ENCODE peak calls at places on chromosomes 16 and 17, in five cellular contexts. One of them, this sample, is unnamed.

GRCh38 chr16:70761656-70762055 is 39.3 kb downstream of the VAC14 start:
- DNase-seq in activated naive CD4-positive, alpha-beta T cell treated with anti-CD3 and anti-CD28 coated beads, Interleukin-2, amount 50 U/mL, for 16 hours: no peak
- DNase-seq in GM10248: no peak
- DNase-seq in effector memory CD4-positive, alpha-beta T cell: no peak
- DNase-seq in astrocyte of the spinal cord: no peak
- DNase-seq in this sample: no peak

GRCh38 chr17:67520282-67520906 is 143.3 kb downstream of the PITPNC1 start:
- DNase-seq in activated naive CD4-positive, alpha-beta T cell treated with anti-CD3 and anti-CD28 coated beads, Interleukin-2, amount 50 U/mL, for 16 hours: no peak
- DNase-seq in GM10248: no peak
- DNase-seq in effector memory CD4-positive, alpha-beta T cell: no peak
- DNase-seq in astrocyte of the spinal cord: peak
- DNase-seq in this sample: peak

GRCh38 chr16:85687651-85688471 is 893 bp downstream of the GINS2 start:
- DNase-seq in activated naive CD4-positive, alpha-beta T cell treated with anti-CD3 and anti-CD28 coated beads, Interleukin-2, amount 50 U/mL, for 16 hours: peak
- DNase-seq in GM10248: no peak
- DNase-seq in effector memory CD4-positive, alpha-beta T cell: no peak
- DNase-seq in astrocyte of the spinal cord: no peak
- DNase-seq in this sample: no peak

GRCh38 chr17:37702605-37703004 is 42.3 kb downstream of the HNF1B start:
- DNase-seq in activated naive CD4-positive, alpha-beta T cell treated with anti-CD3 and anti-CD28 coated beads, Interleukin-2, amount 50 U/mL, for 16 hours: no peak
- DNase-seq in GM10248: no peak
- DNase-seq in effector memory CD4-positive, alpha-beta T cell: no peak
- DNase-seq in astrocyte of the spinal cord: peak
- DNase-seq in this sample: no peak

GRCh38 chr17:39870776-39871175 is 2.8 kb downstream of the ZPBP2 start:
- DNase-seq in activated naive CD4-positive, alpha-beta T cell treated with anti-CD3 and anti-CD28 coated beads, Interleukin-2, amount 50 U/mL, for 16 hours: no peak
- DNase-seq in GM10248: no peak
- DNase-seq in effector memory CD4-positive, alpha-beta T cell: no peak
- DNase-seq in astrocyte of the spinal cord: no peak
- DNase-seq in this sample: no peak

GRCh38 chr17:35345926-35346771 is 27.3 kb downstream of the SLFN11 start:
- DNase-seq in activated naive CD4-positive, alpha-beta T cell treated with anti-CD3 and anti-CD28 coated beads, Interleukin-2, amount 50 U/mL, for 16 hours: no peak
- DNase-seq in GM10248: peak
- DNase-seq in effector memory CD4-positive, alpha-beta T cell: peak
- DNase-seq in astrocyte of the spinal cord: peak
- DNase-seq in this sample: no peak

GRCh38 chr16:29021471-29021870 is 36.6 kb downstream of the LAT start:
- DNase-seq in activated naive CD4-positive, alpha-beta T cell treated with anti-CD3 and anti-CD28 coated beads, Interleukin-2, amount 50 U/mL, for 16 hours: peak
- DNase-seq in GM10248: no peak
- DNase-seq in effector memory CD4-positive, alpha-beta T cell: no peak
- DNase-seq in astrocyte of the spinal cord: no peak
- DNase-seq in this sample: no peak

GRCh38 chr17:76909971-76910760 is 42.0 kb downstream of the MGAT5B start:
- DNase-seq in activated naive CD4-positive, alpha-beta T cell treated with anti-CD3 and anti-CD28 coated beads, Interleukin-2, amount 50 U/mL, for 16 hours: peak
- DNase-seq in GM10248: peak
- DNase-seq in effector memory CD4-positive, alpha-beta T cell: no peak
- DNase-seq in astrocyte of the spinal cord: peak
- DNase-seq in this sample: peak

GRCh38 chr17:73719588-73720071 is 75.4 kb upstream of the SDK2 start:
- DNase-seq in activated naive CD4-positive, alpha-beta T cell treated with anti-CD3 and anti-CD28 coated beads, Interleukin-2, amount 50 U/mL, for 16 hours: no peak
- DNase-seq in GM10248: no peak
- DNase-seq in effector memory CD4-positive, alpha-beta T cell: no peak
- DNase-seq in astrocyte of the spinal cord: no peak
- DNase-seq in this sample: no peak

GRCh38 chr16:66273644-66274334 is 92.7 kb upstream of the CDH5 start:
- DNase-seq in activated naive CD4-positive, alpha-beta T cell treated with anti-CD3 and anti-CD28 coated beads, Interleukin-2, amount 50 U/mL, for 16 hours: no peak
- DNase-seq in GM10248: no peak
- DNase-seq in effector memory CD4-positive, alpha-beta T cell: no peak
- DNase-seq in astrocyte of the spinal cord: peak
- DNase-seq in this sample: no peak

GRCh38 chr17:15335446-15335845 is 6.0 kb downstream of the TEKT3 start:
- DNase-seq in activated naive CD4-positive, alpha-beta T cell treated with anti-CD3 and anti-CD28 coated beads, Interleukin-2, amount 50 U/mL, for 16 hours: no peak
- DNase-seq in GM10248: no peak
- DNase-seq in effector memory CD4-positive, alpha-beta T cell: no peak
- DNase-seq in astrocyte of the spinal cord: no peak
- DNase-seq in this sample: no peak

GRCh38 chr16:12673466-12673865 is 130.2 kb downstream of the CPPED1 start:
- DNase-seq in activated naive CD4-positive, alpha-beta T cell treated with anti-CD3 and anti-CD28 coated beads, Interleukin-2, amount 50 U/mL, for 16 hours: no peak
- DNase-seq in GM10248: no peak
- DNase-seq in effector memory CD4-positive, alpha-beta T cell: no peak
- DNase-seq in astrocyte of the spinal cord: no peak
- DNase-seq in this sample: no peak

GRCh38 chr16:87954826-87955225 is 3.6 kb downstream of the BANP start:
- DNase-seq in activated naive CD4-positive, alpha-beta T cell treated with anti-CD3 and anti-CD28 coated beads, Interleukin-2, amount 50 U/mL, for 16 hours: no peak
- DNase-seq in GM10248: no peak
- DNase-seq in effector memory CD4-positive, alpha-beta T cell: no peak
- DNase-seq in astrocyte of the spinal cord: no peak
- DNase-seq in this sample: no peak

GRCh38 chr16:87541004-87541881 is 48.4 kb upstream of the ZCCHC14 start:
- DNase-seq in activated naive CD4-positive, alpha-beta T cell treated with anti-CD3 and anti-CD28 coated beads, Interleukin-2, amount 50 U/mL, for 16 hours: no peak
- DNase-seq in GM10248: no peak
- DNase-seq in effector memory CD4-positive, alpha-beta T cell: no peak
- DNase-seq in astrocyte of the spinal cord: peak
- DNase-seq in this sample: no peak

GRCh38 chr17:58279016-58279671 is 1.6 kb downstream of the MPO start:
- DNase-seq in activated naive CD4-positive, alpha-beta T cell treated with anti-CD3 and anti-CD28 coated beads, Interleukin-2, amount 50 U/mL, for 16 hours: no peak
- DNase-seq in GM10248: no peak
- DNase-seq in effector memory CD4-positive, alpha-beta T cell: no peak
- DNase-seq in astrocyte of the spinal cord: peak
- DNase-seq in this sample: no peak

GRCh38 chr16:14454391-14454790 is 175.7 kb downstream of the PARN start:
- DNase-seq in activated naive CD4-positive, alpha-beta T cell treated with anti-CD3 and anti-CD28 coated beads, Interleukin-2, amount 50 U/mL, for 16 hours: no peak
- DNase-seq in GM10248: no peak
- DNase-seq in effector memory CD4-positive, alpha-beta T cell: no peak
- DNase-seq in astrocyte of the spinal cord: peak
- DNase-seq in this sample: no peak

GRCh38 chr17:77124192-77124908 is 16.4 kb upstream of the SEC14L1 start:
- DNase-seq in activated naive CD4-positive, alpha-beta T cell treated with anti-CD3 and anti-CD28 coated beads, Interleukin-2, amount 50 U/mL, for 16 hours: no peak
- DNase-seq in GM10248: no peak
- DNase-seq in effector memory CD4-positive, alpha-beta T cell: no peak
- DNase-seq in astrocyte of the spinal cord: peak
- DNase-seq in this sample: no peak

GRCh38 chr17:17416007-17416399 is 60.8 kb upstream of the MED9 start:
- DNase-seq in activated naive CD4-positive, alpha-beta T cell treated with anti-CD3 and anti-CD28 coated beads, Interleukin-2, amount 50 U/mL, for 16 hours: no peak
- DNase-seq in GM10248: no peak
- DNase-seq in effector memory CD4-positive, alpha-beta T cell: no peak
- DNase-seq in astrocyte of the spinal cord: peak
- DNase-seq in this sample: peak

GRCh38 chr17:3827124-3827773 is 18.8 kb downstream of the NCBP3 start:
- DNase-seq in activated naive CD4-positive, alpha-beta T cell treated with anti-CD3 and anti-CD28 coated beads, Interleukin-2, amount 50 U/mL, for 16 hours: peak
- DNase-seq in GM10248: peak
- DNase-seq in effector memory CD4-positive, alpha-beta T cell: peak
- DNase-seq in astrocyte of the spinal cord: peak
- DNase-seq in this sample: peak

GRCh38 chr17:72110953-72111339 is 9.9 kb upstream of the SOX9 start:
- DNase-seq in activated naive CD4-positive, alpha-beta T cell treated with anti-CD3 and anti-CD28 coated beads, Interleukin-2, amount 50 U/mL, for 16 hours: no peak
- DNase-seq in GM10248: no peak
- DNase-seq in effector memory CD4-positive, alpha-beta T cell: no peak
- DNase-seq in astrocyte of the spinal cord: no peak
- DNase-seq in this sample: no peak

GRCh38 chr16:88972349-88972748 is 4.7 kb downstream of the CBFA2T3 start:
- DNase-seq in activated naive CD4-positive, alpha-beta T cell treated with anti-CD3 and anti-CD28 coated beads, Interleukin-2, amount 50 U/mL, for 16 hours: no peak
- DNase-seq in GM10248: no peak
- DNase-seq in effector memory CD4-positive, alpha-beta T cell: no peak
- DNase-seq in astrocyte of the spinal cord: no peak
- DNase-seq in this sample: no peak

GRCh38 chr17:80892900-80893603 is 98.6 kb upstream of the CHMP6 start:
- DNase-seq in activated naive CD4-positive, alpha-beta T cell treated with anti-CD3 and anti-CD28 coated beads, Interleukin-2, amount 50 U/mL, for 16 hours: peak
- DNase-seq in GM10248: no peak
- DNase-seq in effector memory CD4-positive, alpha-beta T cell: peak
- DNase-seq in astrocyte of the spinal cord: peak
- DNase-seq in this sample: no peak

GRCh38 chr16:88510091-88510719 is 57.1 kb downstream of the ZFPM1 start:
- DNase-seq in activated naive CD4-positive, alpha-beta T cell treated with anti-CD3 and anti-CD28 coated beads, Interleukin-2, amount 50 U/mL, for 16 hours: no peak
- DNase-seq in GM10248: no peak
- DNase-seq in effector memory CD4-positive, alpha-beta T cell: no peak
- DNase-seq in astrocyte of the spinal cord: no peak
- DNase-seq in this sample: no peak

GRCh38 chr17:48055531-48056245 is 7.5 kb downstream of the NFE2L1 start:
- DNase-seq in activated naive CD4-positive, alpha-beta T cell treated with anti-CD3 and anti-CD28 coated beads, Interleukin-2, amount 50 U/mL, for 16 hours: peak
- DNase-seq in GM10248: peak
- DNase-seq in effector memory CD4-positive, alpha-beta T cell: no peak
- DNase-seq in astrocyte of the spinal cord: peak
- DNase-seq in this sample: peak

GRCh38 chr17:28370035-28370743 is at the start of gene VTN:
- DNase-seq in activated naive CD4-positive, alpha-beta T cell treated with anti-CD3 and anti-CD28 coated beads, Interleukin-2, amount 50 U/mL, for 16 hours: no peak
- DNase-seq in GM10248: no peak
- DNase-seq in effector memory CD4-positive, alpha-beta T cell: no peak
- DNase-seq in astrocyte of the spinal cord: no peak
- DNase-seq in this sample: no peak

GRCh38 chr17:27352481-27353460 is 58.9 kb downstream of the WSB1 start:
- DNase-seq in activated naive CD4-positive, alpha-beta T cell treated with anti-CD3 and anti-CD28 coated beads, Interleukin-2, amount 50 U/mL, for 16 hours: no peak
- DNase-seq in GM10248: no peak
- DNase-seq in effector memory CD4-positive, alpha-beta T cell: no peak
- DNase-seq in astrocyte of the spinal cord: no peak
- DNase-seq in this sample: no peak

GRCh38 chr16:50276801-50277560 is 10.6 kb downstream of the ADCY7 start:
- DNase-seq in activated naive CD4-positive, alpha-beta T cell treated with anti-CD3 and anti-CD28 coated beads, Interleukin-2, amount 50 U/mL, for 16 hours: no peak
- DNase-seq in GM10248: no peak
- DNase-seq in effector memory CD4-positive, alpha-beta T cell: no peak
- DNase-seq in astrocyte of the spinal cord: no peak
- DNase-seq in this sample: no peak

GRCh38 chr17:46159686-46160085 is 33.5 kb downstream of the KANSL1 start:
- DNase-seq in activated naive CD4-positive, alpha-beta T cell treated with anti-CD3 and anti-CD28 coated beads, Interleukin-2, amount 50 U/mL, for 16 hours: no peak
- DNase-seq in GM10248: no peak
- DNase-seq in effector memory CD4-positive, alpha-beta T cell: no peak
- DNase-seq in astrocyte of the spinal cord: peak
- DNase-seq in this sample: no peak